ENCODE peak calls at places on chromosomes 6 and 20, in five cellular contexts. B is mesenchymal stem cell, U is H9, D is neuronal stem cell, T is trophoblast cell. P is an unnamed sample.

GRCh38 chr6:14194483-14194882 is 76.9 kb downstream of the CD83 start:
- DNase-seq in B (no peak), T (no peak), U (no peak), D (no peak), P (no peak)

GRCh38 chr20:33684533-33685327 is 1.5 kb downstream of the E2F1 start:
- DNase-seq in B (no peak), D (no peak), U (peak), T (no peak), P (no peak)

GRCh38 chr20:9407805-9408421 is 106.5 kb upstream of the LAMP5 start:
- DNase-seq in U (peak), B (peak), T (peak), D (peak), P (peak)

GRCh38 chr6:145904878-145905277 is 59.3 kb downstream of the SHPRH start:
- DNase-seq in D (no peak), U (no peak), B (no peak), T (no peak), P (no peak)

GRCh38 chr6:4301871-4302270 is 166.5 kb upstream of the ECI2 start:
- DNase-seq in D (no peak), B (no peak), U (no peak), T (no peak), P (no peak)

GRCh38 chr20:45343445-45343866 is 4.8 kb downstream of the SDC4 start:
- DNase-seq in B (no peak), U (no peak), T (no peak), D (no peak), P (no peak)

GRCh38 chr6:107418118-107418517 is 41.2 kb downstream of the PDSS2 start:
- DNase-seq in T (no peak), D (no peak), B (peak), U (peak), P (no peak)

GRCh38 chr6:106745824-106746610 is 116.6 kb downstream of the QRSL1 start:
- DNase-seq in D (no peak), U (no peak), T (peak), B (no peak), P (no peak)

GRCh38 chr6:132505158-132505557 is 7.8 kb downstream of the STX7 start:
- DNase-seq in B (no peak), T (no peak), D (no peak), U (no peak), P (no peak)

GRCh38 chr20:57883761-57884160 is 173.9 kb upstream of the PMEPA1 start:
- DNase-seq in T (no peak), B (no peak), D (no peak), U (no peak), P (no peak)

GRCh38 chr20:3786126-3786484 is 435 bp downstream of the CENPB start:
- DNase-seq in T (peak), U (no peak), D (no peak), B (peak), P (no peak)

GRCh38 chr20:830011-830521 is 3.4 kb upstream of the FAM110A start:
- DNase-seq in T (peak), B (peak), U (no peak), D (no peak), P (no peak)

GRCh38 chr6:167141667-167142432 is 15.9 kb downstream of the GPR31 start:
- DNase-seq in D (peak), U (peak), T (peak), B (peak), P (peak)

GRCh38 chr6:43389713-43390265 is 20.3 kb upstream of the ZNF318 start:
- DNase-seq in U (no peak), B (no peak), D (no peak), T (no peak), P (no peak)

GRCh38 chr6:148548065-148548748 is 198.6 kb upstream of the UST start:
- DNase-seq in T (no peak), U (no peak), B (no peak), D (no peak), P (no peak)

GRCh38 chr6:151808331-151809241 is 1.1 kb downstream of the ESR1 start:
- DNase-seq in U (peak), D (no peak), T (no peak), B (no peak), P (peak)

GRCh38 chr6:44538841-44539240 is 151.3 kb downstream of the CDC5L start:
- DNase-seq in D (no peak), B (no peak), T (no peak), U (no peak), P (peak)

GRCh38 chr6:32883789-32884188 is 29.8 kb downstream of the PSMB9 start:
- DNase-seq in B (peak), D (no peak), T (no peak), U (no peak), P (no peak)

GRCh38 chr6:41278699-41279405 is 7.6 kb downstream of the TREM1 start:
- DNase-seq in U (peak), B (peak), T (peak), D (peak), P (peak)

GRCh38 chr6:36245572-36246031 is 24.3 kb upstream of the PNPLA1 start:
- DNase-seq in B (no peak), U (peak), D (no peak), T (no peak), P (peak)

GRCh38 chr20:36173451-36173933 is 19.0 kb downstream of the EPB41L1 start:
- DNase-seq in B (peak), T (peak), D (peak), U (peak), P (peak)

GRCh38 chr6:52155791-52156576 is 30.2 kb upstream of the IL17A start:
- DNase-seq in D (no peak), U (peak), T (no peak), B (no peak), P (peak)

GRCh38 chr20:61815176-61815575 is 250.5 kb downstream of the TAF4 start:
- DNase-seq in D (no peak), T (no peak), B (no peak), U (no peak), P (no peak)
- H2BK12ac ChIP-seq in D (no peak), T (no peak), B (no peak), U (no peak), P (no peak)

DNA sequence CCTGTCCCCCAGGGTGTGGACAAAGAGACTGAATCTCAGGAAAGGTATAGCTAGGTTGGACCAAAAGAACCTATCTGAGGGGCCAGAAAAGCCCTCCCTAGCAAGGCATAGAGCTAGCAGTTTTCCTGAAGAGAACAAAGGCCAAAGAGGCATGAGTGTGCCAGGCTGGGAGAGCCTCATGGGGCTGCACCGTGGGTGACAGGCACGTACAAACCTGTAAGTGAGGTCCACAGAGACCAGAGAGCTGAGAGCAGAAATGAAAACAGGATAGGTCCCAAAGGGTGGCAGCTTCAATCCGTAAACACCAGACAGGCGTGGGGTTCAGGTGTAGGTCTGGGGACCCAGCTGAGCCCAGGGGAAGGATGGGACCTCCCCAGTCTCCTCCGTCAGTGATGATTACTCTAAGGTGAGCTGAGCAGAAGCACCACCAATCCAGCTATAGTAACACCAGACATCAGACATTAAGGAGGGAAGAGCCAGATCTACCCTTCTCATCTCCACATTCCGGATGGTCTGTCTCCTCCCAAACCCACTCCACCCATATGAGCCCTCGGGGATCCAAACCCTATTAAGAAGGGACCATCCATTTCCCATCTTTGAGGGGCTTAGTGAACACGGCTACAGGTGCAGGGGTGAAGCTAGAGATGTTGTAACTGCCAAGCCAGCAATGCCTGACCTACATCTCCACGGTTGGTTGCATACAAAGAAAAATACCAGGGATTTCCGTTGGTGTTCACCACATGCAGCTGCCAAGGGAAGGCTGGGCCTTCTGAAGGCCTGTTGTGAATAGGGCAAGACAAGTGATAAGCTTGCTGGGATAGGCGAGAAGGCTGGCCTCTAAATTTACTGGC is 38.3 kb downstream of the BCL2L1 start:
- DNase-seq in T (no peak), B (no peak), U (no peak), D (no peak), P (no peak)
- H2BK12ac ChIP-seq in T (no peak), B (peak), U (no peak), D (no peak), P (no peak)

GRCh38 chr6:89173634-89174033 is 27.8 kb downstream of the PM20D2 start:
- DNase-seq in U (no peak), D (no peak), T (no peak), B (no peak), P (no peak)
- H2BK12ac ChIP-seq in U (no peak), D (no peak), T (no peak), B (no peak), P (no peak)

GRCh38 chr6:158039571-158040050 is 57.9 kb downstream of the SYNJ2 start:
- DNase-seq in U (peak), D (no peak), B (peak), T (peak), P (no peak)

GRCh38 chr6:158040051-158040803 is 58.6 kb downstream of the SYNJ2 start:
- DNase-seq in D (no peak), T (peak), U (no peak), B (peak), P (no peak)

GRCh38 chr6:158041370-158041769 is 59.7 kb downstream of the SYNJ2 start:
- DNase-seq in T (no peak), D (no peak), B (peak), U (no peak), P (no peak)

GRCh38 chr6:158041788-158042187 is 60.1 kb downstream of the SYNJ2 start:
- DNase-seq in D (no peak), U (no peak), T (no peak), B (no peak), P (no peak)

DNA sequence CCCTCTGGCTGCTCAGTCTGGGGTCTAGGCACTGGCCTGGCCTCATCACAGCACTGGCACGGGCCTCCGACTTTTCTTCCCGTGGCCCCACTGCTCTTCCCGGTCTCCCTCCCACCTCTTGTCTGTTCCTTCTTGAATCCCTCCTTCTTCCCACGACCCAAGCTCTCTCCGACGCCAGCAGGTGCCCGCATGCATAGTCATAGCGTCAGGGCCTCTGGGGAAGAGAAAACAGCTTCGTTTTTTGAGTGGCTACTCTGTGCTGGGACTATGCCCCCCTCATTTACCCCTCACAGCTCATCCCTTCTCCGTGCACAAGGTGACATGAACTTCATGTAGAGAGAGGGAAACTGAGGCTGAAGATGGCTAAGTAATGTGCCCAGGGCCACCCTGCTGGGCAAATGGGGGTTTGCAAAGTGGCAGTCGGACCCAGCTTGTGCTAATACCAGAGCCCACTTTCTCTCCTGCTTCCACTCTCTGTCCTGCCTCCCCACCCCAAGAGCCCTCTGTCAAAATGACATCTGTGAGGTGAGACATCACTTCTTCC is 59.2 kb downstream of the SYNJ2 start:
- DNase-seq in B (peak), T (peak), D (no peak), U (no peak), P (no peak)
- H2BK12ac ChIP-seq in B (peak), T (peak), D (no peak), U (no peak), P (no peak)

DNA sequence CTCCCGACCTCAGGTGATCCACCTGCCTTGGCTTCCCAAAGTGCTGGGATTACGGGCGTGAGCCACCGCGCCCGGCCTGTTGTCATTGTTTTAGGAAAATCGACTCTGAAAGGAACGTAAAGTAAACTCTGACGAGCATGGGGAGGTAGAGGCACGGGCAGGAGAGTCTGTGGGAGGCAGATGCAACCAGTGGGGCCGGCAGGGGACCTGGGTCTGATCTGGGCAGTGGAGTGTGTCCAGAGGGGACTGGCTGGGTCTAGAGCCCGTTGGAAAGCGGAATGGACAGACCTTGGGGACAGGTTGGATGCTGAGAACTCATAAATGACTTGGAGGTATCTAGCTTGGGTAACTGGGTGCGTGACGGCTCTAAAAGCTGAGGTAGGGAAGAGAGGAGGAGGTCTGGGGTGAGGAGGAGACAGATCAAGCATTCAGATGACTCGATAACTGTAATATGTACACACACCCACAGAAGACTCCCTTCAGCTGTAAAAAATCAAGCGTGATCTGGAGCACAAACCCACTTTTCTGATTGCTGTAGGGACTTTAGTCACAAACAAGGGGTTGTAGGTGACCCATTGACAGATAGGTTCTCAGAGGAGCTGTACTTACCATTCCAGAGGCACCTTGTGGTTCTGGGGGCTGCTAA is 22.4 kb downstream of the MANBAL start:
- DNase-seq in B (peak), T (no peak), D (no peak), U (no peak), P (no peak)
- H2BK12ac ChIP-seq in B (no peak), T (peak), D (no peak), U (no peak), P (no peak)

GRCh38 chr6:45956176-45956575 is 59.5 kb downstream of the CLIC5 start:
- DNase-seq in T (no peak), U (no peak), B (no peak), D (no peak), P (no peak)
- H2BK12ac ChIP-seq in T (no peak), U (no peak), B (no peak), D (no peak), P (no peak)

DNA sequence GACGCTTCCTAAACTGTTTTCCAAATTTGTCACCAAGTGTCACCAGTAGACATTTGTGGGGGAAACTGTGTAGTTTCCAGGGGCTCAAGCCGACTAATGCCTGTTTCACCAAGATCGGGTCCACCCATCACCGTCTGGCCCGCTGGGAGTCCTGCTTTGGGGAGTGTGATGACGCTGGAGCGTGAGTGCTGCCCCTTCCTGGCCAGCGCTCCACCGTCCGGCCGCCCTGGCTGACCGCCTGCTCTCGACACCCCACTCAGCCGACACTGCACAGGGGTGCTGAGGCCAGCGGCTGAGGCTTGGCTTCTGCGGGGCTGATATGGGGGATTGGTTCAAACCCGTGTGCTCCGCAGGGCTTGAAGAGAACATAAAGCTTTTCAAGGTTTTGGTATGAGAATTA is 160.1 kb downstream of the SMOC2 start:
- DNase-seq in B (no peak), U (no peak), D (no peak), T (no peak), P (no peak)
- H2BK12ac ChIP-seq in B (no peak), U (no peak), D (no peak), T (no peak), P (no peak)

P was measured in H1.